ENCODE peak calls at places on chromosomes 4 and X, in nine cellular contexts. One of them, this sample, is unnamed.

GRCh38 chr4:53601251-53601764 is 10.0 kb upstream of the LNX1 start:
- DNase-seq in EL: peak; percentile 25
- DNase-seq in astrocyte of the cerebellum: no peak
- DNase-seq in amygdala: no peak
- DNase-seq in endothelial cell: peak; percentile 24
- DNase-seq in stimulated activated naive B cell treated with anti-CD40 and anti-IgM and Interleukin-4, amounts not matched to agents 10 μg/mL and 1 μg/mL and 100 μg/mL, for 72 hours: peak; percentile 34
- DNase-seq in GM20000: peak; percentile 31
- DNase-seq in Calu3: peak; percentile 61
- DNase-seq in stimulated activated CD8-positive, alpha-beta memory T cell treated with anti-CD3 and anti-CD28 coated beads, Interleukin-15, amount 100 ng/mL, for 4 hours: no peak
- DNase-seq in this sample: peak; percentile 14

GRCh38 chr4:38160487-38161207 is 200.4 kb downstream of the PTTG2 start:
- DNase-seq in EL: peak; percentile 96
- DNase-seq in astrocyte of the cerebellum: peak; percentile 86
- DNase-seq in amygdala: no peak
- DNase-seq in endothelial cell: no peak
- DNase-seq in stimulated activated naive B cell treated with anti-CD40 and anti-IgM and Interleukin-4, amounts not matched to agents 10 μg/mL and 1 μg/mL and 100 μg/mL, for 72 hours: peak; percentile 29
- DNase-seq in GM20000: peak; percentile 81
- DNase-seq in Calu3: peak; percentile 62
- DNase-seq in stimulated activated CD8-positive, alpha-beta memory T cell treated with anti-CD3 and anti-CD28 coated beads, Interleukin-15, amount 100 ng/mL, for 4 hours: no peak
- DNase-seq in this sample: no peak

GRCh38 chr4:2260336-2261109 is 1.4 kb downstream of the MXD4 start:
- DNase-seq in EL: no peak
- DNase-seq in astrocyte of the cerebellum: no peak
- DNase-seq in amygdala: no peak
- DNase-seq in endothelial cell: no peak
- DNase-seq in stimulated activated naive B cell treated with anti-CD40 and anti-IgM and Interleukin-4, amounts not matched to agents 10 μg/mL and 1 μg/mL and 100 μg/mL, for 72 hours: no peak
- DNase-seq in GM20000: no peak
- DNase-seq in Calu3: no peak
- DNase-seq in stimulated activated CD8-positive, alpha-beta memory T cell treated with anti-CD3 and anti-CD28 coated beads, Interleukin-15, amount 100 ng/mL, for 4 hours: no peak
- DNase-seq in this sample: no peak

GRCh38 chrX:136310411-136310810 is 9.6 kb downstream of the ADGRG4 start:
- DNase-seq in EL: peak; percentile 70
- DNase-seq in astrocyte of the cerebellum: peak; percentile 11
- DNase-seq in amygdala: no peak
- DNase-seq in endothelial cell: no peak
- DNase-seq in stimulated activated naive B cell treated with anti-CD40 and anti-IgM and Interleukin-4, amounts not matched to agents 10 μg/mL and 1 μg/mL and 100 μg/mL, for 72 hours: no peak
- DNase-seq in GM20000: no peak
- DNase-seq in Calu3: no peak
- DNase-seq in stimulated activated CD8-positive, alpha-beta memory T cell treated with anti-CD3 and anti-CD28 coated beads, Interleukin-15, amount 100 ng/mL, for 4 hours: no peak
- DNase-seq in this sample: no peak

GRCh38 chrX:95346854-95347253 is 1337.8 kb upstream of the DIAPH2 start:
- DNase-seq in EL: no peak
- DNase-seq in astrocyte of the cerebellum: peak; percentile 1
- DNase-seq in amygdala: no peak
- DNase-seq in endothelial cell: no peak
- DNase-seq in stimulated activated naive B cell treated with anti-CD40 and anti-IgM and Interleukin-4, amounts not matched to agents 10 μg/mL and 1 μg/mL and 100 μg/mL, for 72 hours: no peak
- DNase-seq in GM20000: no peak
- DNase-seq in Calu3: no peak
- DNase-seq in stimulated activated CD8-positive, alpha-beta memory T cell treated with anti-CD3 and anti-CD28 coated beads, Interleukin-15, amount 100 ng/mL, for 4 hours: no peak
- DNase-seq in this sample: no peak

GRCh38 chrX:22409418-22409817 is 136.7 kb downstream of the CBLL2 start:
- DNase-seq in EL: no peak
- DNase-seq in astrocyte of the cerebellum: no peak
- DNase-seq in amygdala: no peak
- DNase-seq in endothelial cell: no peak
- DNase-seq in stimulated activated naive B cell treated with anti-CD40 and anti-IgM and Interleukin-4, amounts not matched to agents 10 μg/mL and 1 μg/mL and 100 μg/mL, for 72 hours: no peak
- DNase-seq in GM20000: no peak
- DNase-seq in Calu3: no peak
- DNase-seq in stimulated activated CD8-positive, alpha-beta memory T cell treated with anti-CD3 and anti-CD28 coated beads, Interleukin-15, amount 100 ng/mL, for 4 hours: no peak
- DNase-seq in this sample: no peak

GRCh38 chr4:169342159-169342865 is 71.6 kb upstream of the SH3RF1 start:
- DNase-seq in EL: no peak
- DNase-seq in astrocyte of the cerebellum: no peak
- DNase-seq in amygdala: no peak
- DNase-seq in endothelial cell: no peak
- DNase-seq in stimulated activated naive B cell treated with anti-CD40 and anti-IgM and Interleukin-4, amounts not matched to agents 10 μg/mL and 1 μg/mL and 100 μg/mL, for 72 hours: no peak
- DNase-seq in GM20000: no peak
- DNase-seq in Calu3: no peak
- DNase-seq in stimulated activated CD8-positive, alpha-beta memory T cell treated with anti-CD3 and anti-CD28 coated beads, Interleukin-15, amount 100 ng/mL, for 4 hours: no peak
- DNase-seq in this sample: no peak

GRCh38 chrX:119692241-119693031 is 532 bp downstream of the SEPTIN6 start:
- DNase-seq in EL: peak; percentile 45
- DNase-seq in astrocyte of the cerebellum: no peak
- DNase-seq in amygdala: no peak
- DNase-seq in endothelial cell: peak; percentile 11
- DNase-seq in stimulated activated naive B cell treated with anti-CD40 and anti-IgM and Interleukin-4, amounts not matched to agents 10 μg/mL and 1 μg/mL and 100 μg/mL, for 72 hours: no peak
- DNase-seq in GM20000: no peak
- DNase-seq in Calu3: peak; percentile 21
- DNase-seq in stimulated activated CD8-positive, alpha-beta memory T cell treated with anti-CD3 and anti-CD28 coated beads, Interleukin-15, amount 100 ng/mL, for 4 hours: no peak
- DNase-seq in this sample: peak; percentile 57

GRCh38 chrX:113644426-113644825 is 803.8 kb upstream of the AMOT start:
- DNase-seq in EL: peak; percentile 32
- DNase-seq in astrocyte of the cerebellum: no peak
- DNase-seq in amygdala: no peak
- DNase-seq in endothelial cell: no peak
- DNase-seq in stimulated activated naive B cell treated with anti-CD40 and anti-IgM and Interleukin-4, amounts not matched to agents 10 μg/mL and 1 μg/mL and 100 μg/mL, for 72 hours: no peak
- DNase-seq in GM20000: no peak
- DNase-seq in Calu3: no peak
- DNase-seq in stimulated activated CD8-positive, alpha-beta memory T cell treated with anti-CD3 and anti-CD28 coated beads, Interleukin-15, amount 100 ng/mL, for 4 hours: no peak
- DNase-seq in this sample: no peak

GRCh38 chr4:114041117-114041475 is 61.6 kb upstream of the ARSJ start:
- DNase-seq in EL: peak; percentile 82
- DNase-seq in astrocyte of the cerebellum: no peak
- DNase-seq in amygdala: no peak
- DNase-seq in endothelial cell: no peak
- DNase-seq in stimulated activated naive B cell treated with anti-CD40 and anti-IgM and Interleukin-4, amounts not matched to agents 10 μg/mL and 1 μg/mL and 100 μg/mL, for 72 hours: no peak
- DNase-seq in GM20000: no peak
- DNase-seq in Calu3: no peak
- DNase-seq in stimulated activated CD8-positive, alpha-beta memory T cell treated with anti-CD3 and anti-CD28 coated beads, Interleukin-15, amount 100 ng/mL, for 4 hours: no peak
- DNase-seq in this sample: no peak

GRCh38 chr4:921830-922331 is 10.2 kb downstream of the GAK start:
- DNase-seq in EL: no peak
- DNase-seq in astrocyte of the cerebellum: no peak
- DNase-seq in amygdala: no peak
- DNase-seq in endothelial cell: no peak
- DNase-seq in stimulated activated naive B cell treated with anti-CD40 and anti-IgM and Interleukin-4, amounts not matched to agents 10 μg/mL and 1 μg/mL and 100 μg/mL, for 72 hours: peak; percentile 51
- DNase-seq in GM20000: peak; percentile 72
- DNase-seq in Calu3: no peak
- DNase-seq in stimulated activated CD8-positive, alpha-beta memory T cell treated with anti-CD3 and anti-CD28 coated beads, Interleukin-15, amount 100 ng/mL, for 4 hours: no peak
- DNase-seq in this sample: no peak

GRCh38 chr4:112951362-112951962 is 98.0 kb upstream of the ANK2 start:
- DNase-seq in EL: peak; percentile 6
- DNase-seq in astrocyte of the cerebellum: no peak
- DNase-seq in amygdala: no peak
- DNase-seq in endothelial cell: no peak
- DNase-seq in stimulated activated naive B cell treated with anti-CD40 and anti-IgM and Interleukin-4, amounts not matched to agents 10 μg/mL and 1 μg/mL and 100 μg/mL, for 72 hours: no peak
- DNase-seq in GM20000: peak; percentile 20
- DNase-seq in Calu3: no peak
- DNase-seq in stimulated activated CD8-positive, alpha-beta memory T cell treated with anti-CD3 and anti-CD28 coated beads, Interleukin-15, amount 100 ng/mL, for 4 hours: no peak
- DNase-seq in this sample: no peak

GRCh38 chrX:115449742-115450141 is 111.2 kb upstream of the PLS3 start:
- DNase-seq in EL: peak; percentile 26
- DNase-seq in astrocyte of the cerebellum: peak; percentile 46
- DNase-seq in amygdala: no peak
- DNase-seq in endothelial cell: no peak
- DNase-seq in stimulated activated naive B cell treated with anti-CD40 and anti-IgM and Interleukin-4, amounts not matched to agents 10 μg/mL and 1 μg/mL and 100 μg/mL, for 72 hours: no peak
- DNase-seq in GM20000: no peak
- DNase-seq in Calu3: peak; percentile 31
- DNase-seq in stimulated activated CD8-positive, alpha-beta memory T cell treated with anti-CD3 and anti-CD28 coated beads, Interleukin-15, amount 100 ng/mL, for 4 hours: no peak
- DNase-seq in this sample: no peak

GRCh38 chr4:25069014-25069413 is 38.3 kb upstream of the LGI2 start:
- DNase-seq in EL: no peak
- DNase-seq in astrocyte of the cerebellum: no peak
- DNase-seq in amygdala: no peak
- DNase-seq in endothelial cell: no peak
- DNase-seq in stimulated activated naive B cell treated with anti-CD40 and anti-IgM and Interleukin-4, amounts not matched to agents 10 μg/mL and 1 μg/mL and 100 μg/mL, for 72 hours: no peak
- DNase-seq in GM20000: no peak
- DNase-seq in Calu3: peak; percentile 29
- DNase-seq in stimulated activated CD8-positive, alpha-beta memory T cell treated with anti-CD3 and anti-CD28 coated beads, Interleukin-15, amount 100 ng/mL, for 4 hours: no peak
- DNase-seq in this sample: no peak

GRCh38 chr4:100555791-100556190 is 38.0 kb upstream of the EMCN start:
- DNase-seq in EL: no peak
- DNase-seq in astrocyte of the cerebellum: no peak
- DNase-seq in amygdala: no peak
- DNase-seq in endothelial cell: no peak
- DNase-seq in stimulated activated naive B cell treated with anti-CD40 and anti-IgM and Interleukin-4, amounts not matched to agents 10 μg/mL and 1 μg/mL and 100 μg/mL, for 72 hours: no peak
- DNase-seq in GM20000: no peak
- DNase-seq in Calu3: no peak
- DNase-seq in stimulated activated CD8-positive, alpha-beta memory T cell treated with anti-CD3 and anti-CD28 coated beads, Interleukin-15, amount 100 ng/mL, for 4 hours: no peak
- DNase-seq in this sample: no peak

GRCh38 chrX:136475236-136475635 is 12.5 kb upstream of the BRS3 start:
- DNase-seq in EL: no peak
- DNase-seq in astrocyte of the cerebellum: no peak
- DNase-seq in amygdala: no peak
- DNase-seq in endothelial cell: no peak
- DNase-seq in stimulated activated naive B cell treated with anti-CD40 and anti-IgM and Interleukin-4, amounts not matched to agents 10 μg/mL and 1 μg/mL and 100 μg/mL, for 72 hours: no peak
- DNase-seq in GM20000: no peak
- DNase-seq in Calu3: no peak
- DNase-seq in stimulated activated CD8-positive, alpha-beta memory T cell treated with anti-CD3 and anti-CD28 coated beads, Interleukin-15, amount 100 ng/mL, for 4 hours: no peak
- DNase-seq in this sample: no peak

GRCh38 chr4:3299538-3300197 is 6.8 kb downstream of the RGS12 start:
- DNase-seq in EL: no peak
- DNase-seq in astrocyte of the cerebellum: no peak
- DNase-seq in amygdala: no peak
- DNase-seq in endothelial cell: no peak
- DNase-seq in stimulated activated naive B cell treated with anti-CD40 and anti-IgM and Interleukin-4, amounts not matched to agents 10 μg/mL and 1 μg/mL and 100 μg/mL, for 72 hours: no peak
- DNase-seq in GM20000: no peak
- DNase-seq in Calu3: no peak
- DNase-seq in stimulated activated CD8-positive, alpha-beta memory T cell treated with anti-CD3 and anti-CD28 coated beads, Interleukin-15, amount 100 ng/mL, for 4 hours: no peak
- DNase-seq in this sample: no peak

GRCh38 chr4:4427478-4427870 is 40.6 kb downstream of the NSG1 start:
- DNase-seq in EL: no peak
- DNase-seq in astrocyte of the cerebellum: peak; percentile 11
- DNase-seq in amygdala: no peak
- DNase-seq in endothelial cell: no peak
- DNase-seq in stimulated activated naive B cell treated with anti-CD40 and anti-IgM and Interleukin-4, amounts not matched to agents 10 μg/mL and 1 μg/mL and 100 μg/mL, for 72 hours: no peak
- DNase-seq in GM20000: no peak
- DNase-seq in Calu3: no peak
- DNase-seq in stimulated activated CD8-positive, alpha-beta memory T cell treated with anti-CD3 and anti-CD28 coated beads, Interleukin-15, amount 100 ng/mL, for 4 hours: no peak
- DNase-seq in this sample: no peak

GRCh38 chr4:123506311-123506685 is 109.7 kb downstream of the SPRY1 start:
- DNase-seq in EL: no peak
- DNase-seq in astrocyte of the cerebellum: no peak
- DNase-seq in amygdala: no peak
- DNase-seq in endothelial cell: no peak
- DNase-seq in stimulated activated naive B cell treated with anti-CD40 and anti-IgM and Interleukin-4, amounts not matched to agents 10 μg/mL and 1 μg/mL and 100 μg/mL, for 72 hours: no peak
- DNase-seq in GM20000: no peak
- DNase-seq in Calu3: no peak
- DNase-seq in stimulated activated CD8-positive, alpha-beta memory T cell treated with anti-CD3 and anti-CD28 coated beads, Interleukin-15, amount 100 ng/mL, for 4 hours: no peak
- DNase-seq in this sample: peak; percentile 14

GRCh38 chr4:139735381-139736256 is 70.0 kb downstream of the MGST2 start:
- DNase-seq in EL: peak; percentile 10
- DNase-seq in astrocyte of the cerebellum: no peak
- DNase-seq in amygdala: no peak
- DNase-seq in endothelial cell: peak; percentile 63
- DNase-seq in stimulated activated naive B cell treated with anti-CD40 and anti-IgM and Interleukin-4, amounts not matched to agents 10 μg/mL and 1 μg/mL and 100 μg/mL, for 72 hours: peak; percentile 13
- DNase-seq in GM20000: peak; percentile 63
- DNase-seq in Calu3: no peak
- DNase-seq in stimulated activated CD8-positive, alpha-beta memory T cell treated with anti-CD3 and anti-CD28 coated beads, Interleukin-15, amount 100 ng/mL, for 4 hours: no peak
- DNase-seq in this sample: peak; percentile 75

GRCh38 chr4:157080605-157081004 is 4.7 kb downstream of the GLRB start:
- DNase-seq in EL: no peak
- DNase-seq in astrocyte of the cerebellum: no peak
- DNase-seq in amygdala: no peak
- DNase-seq in endothelial cell: no peak
- DNase-seq in stimulated activated naive B cell treated with anti-CD40 and anti-IgM and Interleukin-4, amounts not matched to agents 10 μg/mL and 1 μg/mL and 100 μg/mL, for 72 hours: no peak
- DNase-seq in GM20000: no peak
- DNase-seq in Calu3: no peak
- DNase-seq in stimulated activated CD8-positive, alpha-beta memory T cell treated with anti-CD3 and anti-CD28 coated beads, Interleukin-15, amount 100 ng/mL, for 4 hours: no peak
- DNase-seq in this sample: no peak

GRCh38 chrX:24528605-24529004 is 63.5 kb downstream of the PDK3 start:
- DNase-seq in EL: no peak
- DNase-seq in astrocyte of the cerebellum: no peak
- DNase-seq in amygdala: no peak
- DNase-seq in endothelial cell: no peak
- DNase-seq in stimulated activated naive B cell treated with anti-CD40 and anti-IgM and Interleukin-4, amounts not matched to agents 10 μg/mL and 1 μg/mL and 100 μg/mL, for 72 hours: no peak
- DNase-seq in GM20000: peak; percentile 2
- DNase-seq in Calu3: no peak
- DNase-seq in stimulated activated CD8-positive, alpha-beta memory T cell treated with anti-CD3 and anti-CD28 coated beads, Interleukin-15, amount 100 ng/mL, for 4 hours: no peak
- DNase-seq in this sample: no peak

GRCh38 chr4:53490965-53491622 is 100.2 kb downstream of the LNX1 start:
- DNase-seq in EL: peak; percentile 76
- DNase-seq in astrocyte of the cerebellum: peak; percentile 75
- DNase-seq in amygdala: no peak
- DNase-seq in endothelial cell: peak; percentile 15
- DNase-seq in stimulated activated naive B cell treated with anti-CD40 and anti-IgM and Interleukin-4, amounts not matched to agents 10 μg/mL and 1 μg/mL and 100 μg/mL, for 72 hours: no peak
- DNase-seq in GM20000: peak; percentile 19
- DNase-seq in Calu3: peak; percentile 22
- DNase-seq in stimulated activated CD8-positive, alpha-beta memory T cell treated with anti-CD3 and anti-CD28 coated beads, Interleukin-15, amount 100 ng/mL, for 4 hours: no peak
- DNase-seq in this sample: peak; percentile 9

GRCh38 chr4:182903013-182903412 is 14.2 kb downstream of the DCTD start:
- DNase-seq in EL: no peak
- DNase-seq in astrocyte of the cerebellum: no peak
- DNase-seq in amygdala: no peak
- DNase-seq in endothelial cell: no peak
- DNase-seq in stimulated activated naive B cell treated with anti-CD40 and anti-IgM and Interleukin-4, amounts not matched to agents 10 μg/mL and 1 μg/mL and 100 μg/mL, for 72 hours: no peak
- DNase-seq in GM20000: no peak
- DNase-seq in Calu3: no peak
- DNase-seq in stimulated activated CD8-positive, alpha-beta memory T cell treated with anti-CD3 and anti-CD28 coated beads, Interleukin-15, amount 100 ng/mL, for 4 hours: no peak
- DNase-seq in this sample: no peak

GRCh38 chr4:168440442-168441264 is 39.6 kb downstream of the DDX60L start:
- DNase-seq in EL: peak; percentile 71
- DNase-seq in astrocyte of the cerebellum: peak; percentile 27
- DNase-seq in amygdala: no peak
- DNase-seq in endothelial cell: no peak
- DNase-seq in stimulated activated naive B cell treated with anti-CD40 and anti-IgM and Interleukin-4, amounts not matched to agents 10 μg/mL and 1 μg/mL and 100 μg/mL, for 72 hours: peak; percentile 19
- DNase-seq in GM20000: peak; percentile 33
- DNase-seq in Calu3: peak; percentile 43
- DNase-seq in stimulated activated CD8-positive, alpha-beta memory T cell treated with anti-CD3 and anti-CD28 coated beads, Interleukin-15, amount 100 ng/mL, for 4 hours: no peak
- DNase-seq in this sample: no peak

GRCh38 chr4:126939401-126939800 is 693.4 kb upstream of the INTU start:
- DNase-seq in EL: peak; percentile 77
- DNase-seq in astrocyte of the cerebellum: no peak
- DNase-seq in amygdala: no peak
- DNase-seq in endothelial cell: no peak
- DNase-seq in stimulated activated naive B cell treated with anti-CD40 and anti-IgM and Interleukin-4, amounts not matched to agents 10 μg/mL and 1 μg/mL and 100 μg/mL, for 72 hours: no peak
- DNase-seq in GM20000: no peak
- DNase-seq in Calu3: no peak
- DNase-seq in stimulated activated CD8-positive, alpha-beta memory T cell treated with anti-CD3 and anti-CD28 coated beads, Interleukin-15, amount 100 ng/mL, for 4 hours: no peak
- DNase-seq in this sample: no peak

GRCh38 chrX:44913656-44914531 is 40.9 kb downstream of the KDM6A start:
- DNase-seq in EL: no peak
- DNase-seq in astrocyte of the cerebellum: no peak
- DNase-seq in amygdala: no peak
- DNase-seq in endothelial cell: no peak
- DNase-seq in stimulated activated naive B cell treated with anti-CD40 and anti-IgM and Interleukin-4, amounts not matched to agents 10 μg/mL and 1 μg/mL and 100 μg/mL, for 72 hours: no peak
- DNase-seq in GM20000: no peak
- DNase-seq in Calu3: no peak
- DNase-seq in stimulated activated CD8-positive, alpha-beta memory T cell treated with anti-CD3 and anti-CD28 coated beads, Interleukin-15, amount 100 ng/mL, for 4 hours: no peak
- DNase-seq in this sample: no peak

GRCh38 chrX:119622356-119623232 is 16.4 kb upstream of the NKRF start:
- DNase-seq in EL: peak; percentile 56
- DNase-seq in astrocyte of the cerebellum: peak; percentile 33
- DNase-seq in amygdala: no peak
- DNase-seq in endothelial cell: no peak
- DNase-seq in stimulated activated naive B cell treated with anti-CD40 and anti-IgM and Interleukin-4, amounts not matched to agents 10 μg/mL and 1 μg/mL and 100 μg/mL, for 72 hours: no peak
- DNase-seq in GM20000: no peak
- DNase-seq in Calu3: no peak
- DNase-seq in stimulated activated CD8-positive, alpha-beta memory T cell treated with anti-CD3 and anti-CD28 coated beads, Interleukin-15, amount 100 ng/mL, for 4 hours: no peak
- DNase-seq in this sample: no peak

GRCh38 chr4:6701371-6701770 is 7.7 kb downstream of the S100P start:
- DNase-seq in EL: no peak
- DNase-seq in astrocyte of the cerebellum: no peak
- DNase-seq in amygdala: no peak
- DNase-seq in endothelial cell: peak; percentile 42
- DNase-seq in stimulated activated naive B cell treated with anti-CD40 and anti-IgM and Interleukin-4, amounts not matched to agents 10 μg/mL and 1 μg/mL and 100 μg/mL, for 72 hours: no peak
- DNase-seq in GM20000: no peak
- DNase-seq in Calu3: no peak
- DNase-seq in stimulated activated CD8-positive, alpha-beta memory T cell treated with anti-CD3 and anti-CD28 coated beads, Interleukin-15, amount 100 ng/mL, for 4 hours: no peak
- DNase-seq in this sample: no peak

GRCh38 chrX:79195027-79195426 is 50.5 kb downstream of the GPR174 start:
- DNase-seq in EL: no peak
- DNase-seq in astrocyte of the cerebellum: no peak
- DNase-seq in amygdala: no peak
- DNase-seq in endothelial cell: no peak
- DNase-seq in stimulated activated naive B cell treated with anti-CD40 and anti-IgM and Interleukin-4, amounts not matched to agents 10 μg/mL and 1 μg/mL and 100 μg/mL, for 72 hours: no peak
- DNase-seq in GM20000: no peak
- DNase-seq in Calu3: no peak
- DNase-seq in stimulated activated CD8-positive, alpha-beta memory T cell treated with anti-CD3 and anti-CD28 coated beads, Interleukin-15, amount 100 ng/mL, for 4 hours: no peak
- DNase-seq in this sample: no peak